ENCODE peak calls at places on chromosome 22, in five cellular contexts. A is DND-41; G is CD8-positive, alpha-beta T cell; N is A549; O is left ventricle myocardium inferior. H is an unnamed sample.

GRCh38 chr22:44172370-44173108 is 8.2 kb upstream of the PARVG start:
- DNase-seq in O (peak; percentile 57), G (no peak), N (no peak), A (no peak), H (peak; percentile 60)

GRCh38 chr22:42670921-42671709 is 21.9 kb upstream of the CYB5R3 start:
- DNase-seq in G (no peak), A (no peak), O (no peak), N (no peak), H (no peak)

GRCh38 chr22:17120711-17121234 is 387 bp downstream of the TMEM121B start:
- DNase-seq in G (no peak), O (no peak), N (no peak), A (peak; percentile 15), H (peak; percentile 64)

GRCh38 chr22:48711031-48711431 is 1116.6 kb downstream of the BRD1 start:
- DNase-seq in N (no peak), A (no peak), G (no peak), O (peak; percentile 1), H (no peak)

GRCh38 chr22:36951746-36952145 is 38.3 kb downstream of the CSF2RB start:
- DNase-seq in A (no peak), N (no peak), O (no peak), G (no peak), H (no peak)

GRCh38 chr22:39266398-39267030 is 21.7 kb upstream of the PDGFB start:
- DNase-seq in N (no peak), G (no peak), O (no peak), A (no peak), H (no peak)

GRCh38 chr22:48890693-48891554 is 936.7 kb downstream of the BRD1 start:
- DNase-seq in A (no peak), N (no peak), O (peak; percentile 9), G (peak; percentile 35), H (no peak)

GRCh38 chr22:26983311-26983710 is 325.9 kb downstream of the MIAT start:
- DNase-seq in O (no peak), N (no peak), G (no peak), A (no peak), H (no peak)

GRCh38 chr22:36619797-36620390 is 83.7 kb downstream of the CACNG2 start:
- DNase-seq in N (no peak), G (no peak), A (no peak), O (no peak), H (no peak)

GRCh38 chr22:49186293-49186692 is 641.4 kb downstream of the BRD1 start:
- DNase-seq in G (no peak), N (no peak), A (no peak), O (no peak), H (no peak)

GRCh38 chr22:49305966-49306631 is 521.6 kb downstream of the BRD1 start:
- DNase-seq in A (no peak), O (no peak), N (no peak), G (peak; percentile 34), H (peak; percentile 6)

GRCh38 chr22:50272103-50272782 is 2.1 kb upstream of the MAPK11 start:
- DNase-seq in A (no peak), N (no peak), O (no peak), G (no peak), H (no peak)

GRCh38 chr22:29306830-29307657 is 594 bp downstream of the GAS2L1 start:
- DNase-seq in A (peak; percentile 61), O (peak; percentile 88), N (peak; percentile 50), G (no peak), H (peak; percentile 88)

GRCh38 chr22:33969052-33969451 is 48.8 kb upstream of the LARGE1 start:
- DNase-seq in A (no peak), O (no peak), G (no peak), N (no peak), H (no peak)

GRCh38 chr22:20253161-20253560 is 15.0 kb downstream of the RTN4R start:
- DNase-seq in A (no peak), G (no peak), O (no peak), N (no peak), H (no peak)
- H3K4me3 ChIP-seq in A (no peak overlapping the region), G (no peak overlapping the region), O (no peak overlapping the region), N (no peak overlapping the region), H (no peak overlapping the region)

GRCh38 chr22:31948002-31948401 is 3.7 kb downstream of the YWHAH start:
- DNase-seq in A (no peak), O (no peak), G (no peak), N (no peak), H (no peak)

GRCh38 chr22:31952094-31952401 is 7.7 kb downstream of the YWHAH start:
- DNase-seq in G (no peak), O (no peak), A (no peak), N (no peak), H (no peak)

GRCh38 chr22:31951201-31952093 is 7.1 kb downstream of the YWHAH start:
- DNase-seq in G (no peak), N (no peak), A (no peak), O (no peak), H (no peak)

GRCh38 chr22:31952459-31952858 is 8.1 kb downstream of the YWHAH start:
- DNase-seq in G (no peak), O (no peak), N (peak; percentile 28), A (no peak), H (no peak)

DNA sequence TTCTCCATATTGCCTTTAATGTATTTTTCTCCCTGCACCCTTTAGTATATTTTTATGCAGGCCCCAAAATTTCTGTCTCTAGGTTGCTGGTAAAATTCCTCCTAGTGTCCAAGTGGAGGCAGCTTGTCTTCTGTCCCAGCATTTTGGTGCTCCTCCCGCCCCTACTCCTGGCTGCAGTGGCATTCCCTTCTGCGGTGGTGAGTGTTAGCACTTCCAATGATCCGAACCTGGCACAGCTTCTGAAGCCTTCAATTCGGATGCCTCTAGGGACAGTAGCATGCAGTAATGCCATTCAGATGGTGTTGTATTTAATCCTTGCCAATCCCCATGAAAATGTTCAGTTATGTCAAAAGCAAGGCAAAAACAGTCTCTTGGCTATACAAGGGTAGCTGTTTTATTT is 5.9 kb downstream of the YWHAH start:
- DNase-seq in N (no peak), A (no peak), G (no peak), O (no peak), H (no peak)
- H3K4me3 ChIP-seq in N (no peak overlapping the region), A (no peak overlapping the region), G (no peak overlapping the region), O (no peak overlapping the region), H (no peak overlapping the region)

GRCh38 chr22:25113316-25113721 is 86.3 kb upstream of the CRYBB3 start:
- DNase-seq in N (no peak), A (no peak), O (no peak), G (no peak), H (no peak)

GRCh38 chr22:25111579-25112517 is 87.8 kb upstream of the CRYBB3 start:
- DNase-seq in A (no peak), N (no peak), G (no peak), O (no peak), H (no peak)

GRCh38 chr22:25114369-25115362 is 85.0 kb upstream of the CRYBB3 start:
- DNase-seq in A (no peak), O (no peak), G (no peak), N (no peak), H (no peak)

GRCh38 chr22:25110846-25111578 is 88.6 kb upstream of the CRYBB3 start:
- DNase-seq in A (peak; percentile 53), O (peak; percentile 31), G (peak; percentile 75), N (peak; percentile 50), H (peak; percentile 65)

GRCh38 chr22:25112538-25113253 is 87.0 kb upstream of the CRYBB3 start:
- DNase-seq in A (no peak), O (no peak), N (no peak), G (no peak), H (no peak)
- H3K4me3 ChIP-seq in A (no peak overlapping the region), O (peak overlapping the region; percentile 82), N (no peak overlapping the region), G (no peak overlapping the region), H (peak overlapping the region; percentile 62)

GRCh38 chr22:46575915-46576555 is 38.6 kb upstream of the CELSR1 start:
- DNase-seq in N (no peak), O (peak; percentile 25), A (no peak), G (no peak), H (peak; percentile 33)

GRCh38 chr22:46574993-46575914 is 37.8 kb upstream of the CELSR1 start:
- DNase-seq in G (no peak), N (peak; percentile 32), O (peak; percentile 56), A (no peak), H (peak; percentile 70)

GRCh38 chr22:46578251-46578823 is 40.9 kb upstream of the CELSR1 start:
- DNase-seq in O (peak; percentile 21), A (no peak), N (no peak), G (no peak), H (no peak)

GRCh38 chr22:46577361-46578249 is 40.2 kb upstream of the CELSR1 start:
- DNase-seq in A (no peak), N (no peak), O (peak; percentile 28), G (peak; percentile 51), H (peak; percentile 52)

DNA sequence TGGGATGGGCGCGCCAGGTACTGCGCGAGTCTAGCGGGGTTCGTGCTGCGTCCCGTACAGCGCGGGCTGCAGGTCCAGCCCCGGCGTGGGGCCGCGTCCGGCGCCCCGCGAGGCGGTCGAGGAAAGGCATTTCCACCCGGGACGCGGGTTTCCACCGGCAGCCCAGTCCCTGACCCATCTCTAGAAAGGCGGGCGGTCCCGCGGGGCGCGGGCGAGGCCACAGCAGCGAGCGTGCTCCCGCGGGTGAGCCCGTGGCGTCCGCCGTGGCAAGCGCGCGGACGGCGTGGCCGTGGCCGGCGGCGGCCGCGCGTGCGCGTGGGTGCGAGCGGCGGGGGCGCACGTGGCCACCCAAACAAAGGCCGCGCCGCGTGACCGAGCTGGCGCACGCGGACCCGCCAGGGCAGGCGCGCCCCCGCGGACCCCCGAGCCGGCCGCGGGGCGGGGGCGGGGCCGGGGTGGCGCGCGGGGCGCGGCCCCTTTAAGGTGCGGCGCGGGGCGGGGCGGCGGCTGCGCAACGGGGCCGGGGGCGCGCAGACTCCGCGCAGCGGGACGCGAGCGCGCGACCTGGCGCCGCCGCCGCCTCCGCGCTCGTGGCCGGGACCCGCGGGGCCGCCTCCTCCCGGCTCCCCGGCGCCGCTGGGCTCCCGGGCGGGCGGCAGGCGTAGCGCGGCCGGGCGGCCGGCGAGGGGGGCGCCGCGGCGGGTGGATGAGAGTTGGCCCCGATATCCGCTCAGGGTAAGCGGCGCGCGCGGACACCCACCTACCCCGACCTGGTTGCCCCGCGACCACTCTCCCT is 39.3 kb upstream of the CELSR1 start:
- DNase-seq in A (peak; percentile 70), G (peak; percentile 77), O (peak; percentile 69), N (peak; percentile 23), H (peak; percentile 83)
- H3K4me3 ChIP-seq in A (no peak overlapping the region), G (peak overlapping the region; percentile 58), O (peak overlapping the region; percentile 91), N (peak overlapping the region; percentile 90), H (peak overlapping the region; percentile 77)

DNA sequence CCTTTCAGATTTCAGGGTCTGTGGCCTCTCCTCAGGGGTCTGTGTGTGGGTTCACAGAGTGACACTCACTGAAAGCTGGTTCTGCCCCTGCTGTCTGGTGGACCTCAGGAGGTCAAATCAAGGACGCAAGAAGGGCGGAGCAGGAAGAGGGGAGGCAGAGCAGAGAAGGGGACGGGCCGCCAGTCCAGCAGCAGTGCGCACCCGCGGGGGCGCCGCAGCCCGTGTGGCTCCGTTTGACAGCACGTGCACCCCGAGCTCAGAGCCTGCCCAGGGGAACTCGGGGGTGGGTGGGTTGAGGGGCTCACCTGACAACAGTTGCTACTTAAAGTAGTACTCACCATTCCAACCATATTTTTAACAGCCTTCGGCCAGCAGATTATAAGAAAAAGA is 71.4 kb upstream of the PITPNB start:
- DNase-seq in A (peak; percentile 1), G (peak; percentile 36), N (no peak), O (no peak), H (no peak)
- H3K4me3 ChIP-seq in A (no peak overlapping the region), G (no peak overlapping the region), N (no peak overlapping the region), O (peak overlapping the region; percentile 20), H (no peak overlapping the region)